ENCODE peak calls at places on chromosomes 16 and 17, in seven cellular contexts. W is body of pancreas, A is IMR-90, N is H1, J is breast epithelium, K is HCT116, S is prostate gland. U is an unnamed sample.
A peak's percentile ranks its signal among the peaks of the same experiment; 100 is the strongest.

GRCh38 chr17:8598913-8599312 is 31.6 kb downstream of the MYH10 start:
- DNase-seq in J (no peak), N (no peak), W (no peak), A (no peak), K (no peak), S (no peak), U (no peak)

GRCh38 chr16:79598341-79599181 is 2.0 kb downstream of the MAF start:
- DNase-seq in N (peak; percentile 67), W (peak; percentile 48), J (peak; percentile 58), K (no peak), S (peak; percentile 38), A (no peak), U (peak; percentile 83)

GRCh38 chr16:57889522-57889921 is 81.4 kb downstream of the CNGB1 start:
- DNase-seq in S (no peak), J (no peak), K (no peak), W (no peak), N (no peak), A (no peak), U (no peak)

GRCh38 chr17:47368262-47368661 is 44.5 kb downstream of the EFCAB13 start:
- DNase-seq in N (no peak), S (peak; percentile 24), K (no peak), J (no peak), W (peak; percentile 8), A (no peak), U (peak; percentile 55)

GRCh38 chr17:62627219-62627903 is at the start of gene MRC2:
- DNase-seq in W (peak; percentile 24), J (no peak), N (peak; percentile 86), A (peak; percentile 82), S (peak; percentile 30), K (peak; percentile 31), U (peak; percentile 14)

GRCh38 chr17:19343671-19344151 is 18.8 kb downstream of the B9D1 start:
- DNase-seq in W (no peak), N (no peak), S (no peak), J (peak; percentile 47), A (no peak), K (no peak), U (no peak)

GRCh38 chr16:70754371-70754770 is 46.6 kb downstream of the VAC14 start:
- DNase-seq in W (no peak), A (no peak), N (no peak), S (no peak), K (no peak), J (no peak), U (no peak)

GRCh38 chr17:73492802-73493139 is 151.5 kb downstream of the SDK2 start:
- DNase-seq in S (no peak), N (no peak), A (no peak), J (no peak), W (no peak), K (no peak), U (no peak)

GRCh38 chr16:56872863-56873391 is 7.9 kb downstream of the SLC12A3 start:
- DNase-seq in N (no peak), K (no peak), A (no peak), S (no peak), W (no peak), J (no peak), U (no peak)

GRCh38 chr16:50858877-50859627 is 117.2 kb downstream of the CYLD start:
- DNase-seq in A (no peak), J (no peak), N (no peak), S (no peak), W (no peak), K (no peak), U (no peak)

GRCh38 chr17:3959295-3959899 is 4.8 kb downstream of the ATP2A3 start:
- DNase-seq in A (peak; percentile 83), S (peak; percentile 41), N (no peak), J (peak; percentile 70), K (no peak), W (peak; percentile 73), U (no peak)

GRCh38 chr17:27519550-27519949 is 63.3 kb downstream of the KSR1 start:
- DNase-seq in J (no peak), W (no peak), A (no peak), K (no peak), S (no peak), N (no peak), U (no peak)

GRCh38 chr17:80005360-80006338 is 30.0 kb downstream of the TBC1D16 start:
- DNase-seq in W (peak; percentile 67), N (peak; percentile 86), K (peak; percentile 40), A (peak; percentile 31), S (no peak), J (no peak), U (peak; percentile 60)

GRCh38 chr17:32971171-32971570 is 20.5 kb upstream of the SPACA3 start:
- DNase-seq in A (no peak), J (no peak), K (no peak), N (no peak), S (no peak), W (peak; percentile 95), U (no peak)

GRCh38 chr17:9976283-9977009 is 71.4 kb upstream of the RCVRN start:
- DNase-seq in N (no peak), A (no peak), J (peak; percentile 35), S (no peak), K (no peak), W (no peak), U (no peak)

GRCh38 chr17:32256012-32256694 is 9.5 kb upstream of the RHBDL3 start:
- DNase-seq in N (no peak), A (peak; percentile 24), W (peak; percentile 65), J (no peak), S (no peak), K (no peak), U (no peak)

GRCh38 chr16:35575432-35575821 is 2116.0 kb downstream of the TP53TG3F start:
- DNase-seq in W (no peak), J (no peak), K (no peak), A (no peak), N (no peak), S (no peak), U (no peak)
- H3K9me3 ChIP-seq in W (no peaks in the 10 kb centered on the region), J (peaks cover 43% of the 10 kb centered on the region), K (no peaks in the 10 kb centered on the region), A (peaks cover 30% of the 10 kb centered on the region), N (peaks cover 58% of the 10 kb centered on the region), S (no peaks in the 10 kb centered on the region), U (no peaks in the 10 kb centered on the region)

GRCh38 chr16:77807-78443 is at the start of gene MPG:
- DNase-seq in A (peak; percentile 72), W (peak; percentile 88), K (no peak), S (peak; percentile 80), N (peak; percentile 87), J (peak; percentile 83), U (peak; percentile 85)
- TF ChIP-seq POLR2A in A (peak; percentile 81), W (peak; percentile 59), K (no peak), S (peak; percentile 68), N (no peak), J (peak; percentile 69), U (peak; percentile 88)

DNA sequence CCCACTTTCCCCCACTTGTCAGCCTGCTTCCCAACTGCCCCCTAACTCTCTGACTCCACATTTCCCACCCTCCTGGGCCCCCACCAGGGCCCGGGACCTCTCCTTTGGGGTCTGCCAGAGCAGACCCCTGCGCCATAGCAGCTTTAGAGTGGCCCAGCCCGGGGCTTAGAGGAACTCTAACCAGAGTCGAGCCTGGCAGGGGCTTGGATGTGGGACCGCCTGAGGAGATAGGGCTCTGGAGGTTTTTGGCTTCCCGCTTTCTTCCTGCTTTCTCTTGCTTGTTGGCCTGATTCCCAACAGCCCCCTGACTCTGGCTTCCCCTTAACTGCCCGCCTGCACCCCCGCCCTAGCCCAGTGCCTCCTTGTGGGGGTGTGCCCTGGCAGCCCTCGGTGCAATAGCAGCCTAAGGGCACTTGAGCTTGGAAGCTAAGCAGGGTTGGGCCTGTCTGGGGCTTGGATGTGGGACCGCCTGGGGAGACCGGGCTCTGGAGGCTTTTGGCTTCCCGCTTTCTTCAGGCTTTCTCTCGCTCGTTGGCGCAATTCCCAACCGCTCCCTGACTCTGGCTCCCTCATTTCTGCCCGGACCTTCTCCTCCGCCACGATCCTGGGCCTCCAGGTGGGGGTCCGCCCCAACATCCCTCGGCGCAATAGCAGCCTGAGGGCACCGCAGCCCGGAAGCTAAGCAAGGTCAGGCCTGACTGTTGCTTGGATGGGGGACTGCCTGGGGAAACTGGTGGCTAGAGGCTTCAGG is 2292.0 kb downstream of the TP53TG3F start:
- DNase-seq in K (no peak), N (no peak), S (no peak), W (no peak), J (no peak), A (no peak), U (no peak)
- H3K9me3 ChIP-seq in K (no peaks in the 10 kb centered on the region), N (peaks cover 54% of the 10 kb centered on the region), S (no peaks in the 10 kb centered on the region), W (no peaks in the 10 kb centered on the region), J (peaks cover 50% of the 10 kb centered on the region), A (peaks cover 61% of the 10 kb centered on the region), U (no peaks in the 10 kb centered on the region)

GRCh38 chr17:64146418-64147109 is 16.6 kb upstream of the ERN1 start:
- DNase-seq in W (peak; percentile 68), A (peak; percentile 72), K (no peak), N (peak; percentile 52), J (peak; percentile 72), S (peak; percentile 85), U (peak; percentile 75)

GRCh38 chr17:64148017-64148631 is 18.2 kb upstream of the ERN1 start:
- DNase-seq in W (no peak), S (no peak), N (no peak), A (no peak), J (no peak), K (no peak), U (no peak)

GRCh38 chr17:64147110-64148016 is 17.4 kb upstream of the ERN1 start:
- DNase-seq in S (no peak), W (peak; percentile 45), J (no peak), K (no peak), N (no peak), A (no peak), U (no peak)

GRCh38 chr17:64145460-64145750 is 15.5 kb upstream of the ERN1 start:
- DNase-seq in N (no peak), A (no peak), S (no peak), J (no peak), W (no peak), K (no peak), U (no peak)

DNA sequence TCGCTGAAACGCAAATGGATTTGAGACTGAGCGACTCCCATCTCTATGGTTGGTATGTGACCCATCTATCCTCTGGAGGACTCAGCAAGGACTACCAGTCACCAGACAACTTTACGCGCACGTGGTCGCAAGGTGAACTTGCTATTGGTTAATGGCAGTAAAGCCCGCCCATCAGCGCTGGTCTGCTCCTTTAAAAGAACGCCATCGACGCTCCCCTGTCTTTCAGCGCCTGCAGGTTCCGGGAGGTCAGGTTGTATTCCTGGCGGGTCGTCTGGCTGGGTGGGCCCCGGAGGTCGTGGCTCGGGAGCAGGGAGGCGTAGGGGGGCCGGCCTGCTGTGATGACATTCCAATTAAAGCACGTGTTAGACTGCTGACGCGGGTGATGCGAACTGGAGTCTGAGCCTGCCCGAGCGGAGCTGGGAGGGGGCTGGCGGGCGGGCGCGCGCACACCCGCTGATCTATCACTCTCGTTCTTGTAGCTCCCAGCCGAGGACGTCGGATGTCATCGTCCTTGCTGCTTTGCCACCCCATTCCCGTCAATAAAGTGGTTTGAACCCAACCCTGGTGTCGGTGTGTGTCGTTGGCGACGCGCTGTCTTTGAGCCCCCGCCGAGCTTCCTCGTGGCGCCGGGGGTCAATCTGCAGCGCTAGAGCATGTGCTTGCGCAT is 15.9 kb upstream of the ERN1 start:
- DNase-seq in A (peak; percentile 100), W (peak; percentile 98), S (peak; percentile 99), K (peak; percentile 100), J (peak; percentile 97), N (peak; percentile 93), U (peak; percentile 98)
- TF ChIP-seq POLR2A in A (peak; percentile 99), W (peak; percentile 100), S (no peak), K (peak; percentile 100), J (peak; percentile 99), N (peak; percentile 98), U (peak; percentile 100)